ENCODE peak calls at places on chromosomes 5 and 9, in nine cellular contexts. One of them, this sample, is unnamed. For H3K4me1, the result is how much of the 10 kb centered on the place peaks cover.

GRCh38 chr5:50694027-50694590 is 27.7 kb downstream of the PARP8 start:
- DNase-seq in K562: no peak
- DNase-seq in gastrocnemius medialis: no peak
- DNase-seq in lower lobe of right lung: no peak
- DNase-seq in body of pancreas: peak
- DNase-seq in heart right ventricle: no peak
- DNase-seq in right atrium auricular region: no peak
- DNase-seq in esophagus squamous epithelium: no peak
- DNase-seq in HCT116: no peak
- DNase-seq in this sample: no peak

GRCh38 chr5:50667079-50667652 is 729 bp downstream of the PARP8 start:
- DNase-seq in K562: no peak
- DNase-seq in heart right ventricle: peak
- DNase-seq in HCT116: no peak
- DNase-seq in lower lobe of right lung: peak
- DNase-seq in right atrium auricular region: peak
- DNase-seq in body of pancreas: peak
- DNase-seq in gastrocnemius medialis: no peak
- DNase-seq in esophagus squamous epithelium: no peak
- DNase-seq in this sample: peak

GRCh38 chr5:168747987-168748777 is 169.0 kb upstream of the PANK3 start:
- DNase-seq in HCT116: peak
- DNase-seq in esophagus squamous epithelium: no peak
- DNase-seq in right atrium auricular region: no peak
- DNase-seq in gastrocnemius medialis: no peak
- DNase-seq in heart right ventricle: peak
- DNase-seq in body of pancreas: peak
- DNase-seq in lower lobe of right lung: peak
- DNase-seq in K562: peak
- DNase-seq in this sample: no peak

GRCh38 chr5:123089572-123089970 is 530 bp downstream of the PRDM6 start:
- DNase-seq in gastrocnemius medialis: no peak
- DNase-seq in heart right ventricle: no peak
- DNase-seq in body of pancreas: no peak
- DNase-seq in lower lobe of right lung: no peak
- DNase-seq in K562: no peak
- DNase-seq in right atrium auricular region: no peak
- DNase-seq in HCT116: no peak
- DNase-seq in esophagus squamous epithelium: no peak
- DNase-seq in this sample: no peak

GRCh38 chr9:88403340-88403739 is 15.1 kb downstream of the SPIN1 start:
- DNase-seq in heart right ventricle: no peak
- DNase-seq in body of pancreas: no peak
- DNase-seq in gastrocnemius medialis: no peak
- DNase-seq in HCT116: no peak
- DNase-seq in esophagus squamous epithelium: no peak
- DNase-seq in lower lobe of right lung: no peak
- DNase-seq in K562: no peak
- DNase-seq in right atrium auricular region: no peak
- DNase-seq in this sample: no peak

GRCh38 chr9:38134578-38134977 is 65.6 kb upstream of the SHB start:
- DNase-seq in gastrocnemius medialis: no peak
- DNase-seq in body of pancreas: no peak
- DNase-seq in K562: no peak
- DNase-seq in heart right ventricle: no peak
- DNase-seq in right atrium auricular region: no peak
- DNase-seq in esophagus squamous epithelium: no peak
- DNase-seq in HCT116: no peak
- DNase-seq in lower lobe of right lung: no peak
- DNase-seq in this sample: no peak

GRCh38 chr9:104553261-104553660 is 15.7 kb upstream of the OR13C8 start:
- DNase-seq in HCT116: no peak
- DNase-seq in K562: no peak
- DNase-seq in right atrium auricular region: no peak
- DNase-seq in lower lobe of right lung: no peak
- DNase-seq in body of pancreas: no peak
- DNase-seq in gastrocnemius medialis: no peak
- DNase-seq in esophagus squamous epithelium: no peak
- DNase-seq in heart right ventricle: no peak
- DNase-seq in this sample: no peak

GRCh38 chr9:92328225-92328624 is 2.5 kb downstream of the CENPP start:
- DNase-seq in K562: no peak
- DNase-seq in heart right ventricle: no peak
- DNase-seq in esophagus squamous epithelium: no peak
- DNase-seq in HCT116: peak
- DNase-seq in body of pancreas: no peak
- DNase-seq in lower lobe of right lung: no peak
- DNase-seq in gastrocnemius medialis: no peak
- DNase-seq in right atrium auricular region: no peak
- DNase-seq in this sample: no peak

GRCh38 chr5:57215629-57216195 is 41.9 kb downstream of the GPBP1 start:
- DNase-seq in gastrocnemius medialis: no peak
- DNase-seq in heart right ventricle: no peak
- DNase-seq in K562: no peak
- DNase-seq in lower lobe of right lung: no peak
- DNase-seq in body of pancreas: no peak
- DNase-seq in HCT116: no peak
- DNase-seq in esophagus squamous epithelium: no peak
- DNase-seq in right atrium auricular region: no peak
- DNase-seq in this sample: no peak

GRCh38 chr5:995318-995717 is 13.3 kb upstream of the NKD2 start:
- DNase-seq in K562: no peak
- DNase-seq in heart right ventricle: no peak
- DNase-seq in lower lobe of right lung: no peak
- DNase-seq in right atrium auricular region: peak
- DNase-seq in esophagus squamous epithelium: no peak
- DNase-seq in body of pancreas: no peak
- DNase-seq in HCT116: no peak
- DNase-seq in gastrocnemius medialis: no peak
- DNase-seq in this sample: peak

GRCh38 chr5:78544531-78545200 is 103.9 kb downstream of the LHFPL2 start:
- DNase-seq in heart right ventricle: no peak
- DNase-seq in esophagus squamous epithelium: no peak
- DNase-seq in gastrocnemius medialis: no peak
- DNase-seq in K562: peak
- DNase-seq in body of pancreas: no peak
- DNase-seq in lower lobe of right lung: no peak
- DNase-seq in HCT116: no peak
- DNase-seq in right atrium auricular region: peak
- DNase-seq in this sample: no peak

GRCh38 chr5:149500922-149501582 is 50.2 kb downstream of the CSNK1A1 start:
- DNase-seq in lower lobe of right lung: no peak
- DNase-seq in esophagus squamous epithelium: no peak
- DNase-seq in K562: no peak
- DNase-seq in right atrium auricular region: no peak
- DNase-seq in heart right ventricle: no peak
- DNase-seq in body of pancreas: no peak
- DNase-seq in gastrocnemius medialis: no peak
- DNase-seq in HCT116: no peak
- DNase-seq in this sample: no peak

GRCh38 chr9:123637940-123638634 is 282.1 kb downstream of the CRB2 start:
- DNase-seq in K562: no peak
- DNase-seq in right atrium auricular region: no peak
- DNase-seq in esophagus squamous epithelium: no peak
- DNase-seq in lower lobe of right lung: no peak
- DNase-seq in HCT116: no peak
- DNase-seq in heart right ventricle: no peak
- DNase-seq in gastrocnemius medialis: no peak
- DNase-seq in body of pancreas: no peak
- DNase-seq in this sample: no peak

GRCh38 chr9:9483175-9483574 is 1129.6 kb downstream of the PTPRD start:
- DNase-seq in HCT116: no peak
- DNase-seq in right atrium auricular region: no peak
- DNase-seq in K562: no peak
- DNase-seq in body of pancreas: no peak
- DNase-seq in gastrocnemius medialis: no peak
- DNase-seq in esophagus squamous epithelium: no peak
- DNase-seq in heart right ventricle: no peak
- DNase-seq in lower lobe of right lung: no peak
- DNase-seq in this sample: no peak

GRCh38 chr5:134018154-134018985 is 13.6 kb upstream of the VDAC1 start:
- DNase-seq in heart right ventricle: no peak
- DNase-seq in lower lobe of right lung: no peak
- DNase-seq in HCT116: no peak
- DNase-seq in K562: no peak
- DNase-seq in right atrium auricular region: no peak
- DNase-seq in esophagus squamous epithelium: no peak
- DNase-seq in body of pancreas: peak
- DNase-seq in gastrocnemius medialis: no peak
- DNase-seq in this sample: peak

DNA sequence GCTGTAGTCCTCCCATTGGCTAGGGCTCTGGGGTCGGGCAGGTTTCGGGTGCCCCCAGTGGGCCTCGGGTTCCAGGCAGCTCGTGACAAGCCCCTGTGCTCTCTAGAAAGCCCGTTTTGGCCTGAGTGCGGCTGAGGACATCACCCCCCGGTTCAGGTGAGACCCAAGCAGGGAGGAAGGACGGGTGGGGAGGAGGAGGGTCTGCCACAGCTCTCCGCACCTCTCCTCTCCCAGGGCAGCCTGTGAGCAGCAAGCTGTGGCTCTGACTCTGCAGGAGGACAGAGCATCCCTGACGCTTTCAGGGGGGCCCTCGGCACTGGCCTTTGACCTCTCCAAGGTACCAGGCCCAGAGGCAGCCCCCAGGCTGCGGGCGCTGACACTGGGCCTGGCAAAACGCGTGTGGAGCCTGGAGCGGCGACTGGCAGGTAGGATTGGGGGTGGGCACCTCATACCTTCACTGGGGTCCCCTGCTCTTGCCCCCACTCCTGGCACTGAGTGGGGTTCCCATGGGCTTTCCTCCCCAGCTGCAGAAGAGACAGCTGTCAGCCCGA is 672 bp downstream of the PAXX start:
- DNase-seq in right atrium auricular region: no peak
- DNase-seq in gastrocnemius medialis: no peak
- DNase-seq in lower lobe of right lung: no peak
- DNase-seq in body of pancreas: no peak
- DNase-seq in HCT116: no peak
- DNase-seq in K562: no peak
- DNase-seq in esophagus squamous epithelium: no peak
- DNase-seq in heart right ventricle: no peak
- DNase-seq in this sample: no peak
- H3K27ac ChIP-seq in right atrium auricular region: peak
- H3K27ac ChIP-seq in gastrocnemius medialis: peak
- H3K27ac ChIP-seq in lower lobe of right lung: peak
- H3K27ac ChIP-seq in body of pancreas: no peak
- H3K27ac ChIP-seq in HCT116: peak
- H3K27ac ChIP-seq in K562: peak
- H3K27ac ChIP-seq in esophagus squamous epithelium: peak
- H3K27ac ChIP-seq in heart right ventricle: peak
- H3K27ac ChIP-seq in this sample: peak

DNA sequence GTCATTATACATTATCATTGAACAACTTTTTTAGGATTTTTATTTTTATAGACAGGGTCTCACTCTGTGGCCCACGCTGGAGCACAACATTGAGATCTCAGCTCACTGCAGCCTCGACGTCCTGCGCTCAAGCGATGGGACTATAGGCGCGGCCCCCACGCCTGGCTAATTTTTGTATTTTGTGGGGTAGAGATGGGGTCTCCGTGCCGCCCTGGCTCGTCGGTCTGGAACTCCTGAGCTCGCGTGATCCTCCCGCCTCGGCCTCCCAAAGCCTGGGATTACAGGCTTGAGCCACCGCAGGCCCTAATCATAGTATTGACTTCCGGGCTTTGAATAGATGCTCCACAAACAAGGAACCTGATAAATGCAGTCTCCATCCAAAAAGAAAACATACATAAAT is 1.4 kb upstream of the EDF1 start:
- DNase-seq in HCT116: no peak
- DNase-seq in lower lobe of right lung: no peak
- DNase-seq in esophagus squamous epithelium: no peak
- DNase-seq in body of pancreas: no peak
- DNase-seq in right atrium auricular region: no peak
- DNase-seq in heart right ventricle: no peak
- DNase-seq in K562: no peak
- DNase-seq in gastrocnemius medialis: no peak
- DNase-seq in this sample: no peak
- H3K4me3 ChIP-seq in HCT116: peak
- H3K4me3 ChIP-seq in lower lobe of right lung: peak
- H3K4me3 ChIP-seq in esophagus squamous epithelium: no peak
- H3K4me3 ChIP-seq in body of pancreas: no peak
- H3K4me3 ChIP-seq in right atrium auricular region: no peak
- H3K4me3 ChIP-seq in heart right ventricle: peak
- H3K4me3 ChIP-seq in K562: peak
- H3K4me3 ChIP-seq in gastrocnemius medialis: no peak
- H3K4me3 ChIP-seq in this sample: peak

DNA sequence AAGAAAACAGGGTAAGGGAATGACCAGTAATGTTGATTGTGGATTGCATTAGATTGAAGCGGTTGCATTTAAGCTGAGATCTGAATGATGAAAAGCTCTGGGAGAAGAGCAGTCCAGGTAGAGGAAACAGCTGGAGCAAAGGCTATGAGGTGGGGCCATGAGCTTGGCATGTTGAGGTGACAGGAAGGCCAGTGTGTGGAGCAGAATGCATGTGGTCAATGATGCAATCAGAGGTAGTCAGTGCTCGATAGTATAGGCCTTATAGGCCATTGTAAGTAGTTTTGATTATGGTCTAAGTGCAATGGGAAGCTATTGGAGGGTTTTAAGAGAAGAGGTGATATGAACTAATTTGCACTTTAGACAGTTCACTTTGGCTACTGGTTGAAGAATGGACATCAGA is 270.4 kb downstream of the ARHGAP26 start:
- DNase-seq in HCT116: no peak
- DNase-seq in esophagus squamous epithelium: no peak
- DNase-seq in right atrium auricular region: no peak
- DNase-seq in lower lobe of right lung: no peak
- DNase-seq in heart right ventricle: no peak
- DNase-seq in body of pancreas: no peak
- DNase-seq in gastrocnemius medialis: no peak
- DNase-seq in K562: no peak
- DNase-seq in this sample: no peak
- H3K4me1 ChIP-seq in HCT116: under half
- H3K4me1 ChIP-seq in esophagus squamous epithelium: under half
- H3K4me1 ChIP-seq in right atrium auricular region: under half
- H3K4me1 ChIP-seq in lower lobe of right lung: under half
- H3K4me1 ChIP-seq in heart right ventricle: under half
- H3K4me1 ChIP-seq in body of pancreas: under half
- H3K4me1 ChIP-seq in gastrocnemius medialis: under half
- H3K4me1 ChIP-seq in K562: under half
- H3K4me1 ChIP-seq in this sample: under half

DNA sequence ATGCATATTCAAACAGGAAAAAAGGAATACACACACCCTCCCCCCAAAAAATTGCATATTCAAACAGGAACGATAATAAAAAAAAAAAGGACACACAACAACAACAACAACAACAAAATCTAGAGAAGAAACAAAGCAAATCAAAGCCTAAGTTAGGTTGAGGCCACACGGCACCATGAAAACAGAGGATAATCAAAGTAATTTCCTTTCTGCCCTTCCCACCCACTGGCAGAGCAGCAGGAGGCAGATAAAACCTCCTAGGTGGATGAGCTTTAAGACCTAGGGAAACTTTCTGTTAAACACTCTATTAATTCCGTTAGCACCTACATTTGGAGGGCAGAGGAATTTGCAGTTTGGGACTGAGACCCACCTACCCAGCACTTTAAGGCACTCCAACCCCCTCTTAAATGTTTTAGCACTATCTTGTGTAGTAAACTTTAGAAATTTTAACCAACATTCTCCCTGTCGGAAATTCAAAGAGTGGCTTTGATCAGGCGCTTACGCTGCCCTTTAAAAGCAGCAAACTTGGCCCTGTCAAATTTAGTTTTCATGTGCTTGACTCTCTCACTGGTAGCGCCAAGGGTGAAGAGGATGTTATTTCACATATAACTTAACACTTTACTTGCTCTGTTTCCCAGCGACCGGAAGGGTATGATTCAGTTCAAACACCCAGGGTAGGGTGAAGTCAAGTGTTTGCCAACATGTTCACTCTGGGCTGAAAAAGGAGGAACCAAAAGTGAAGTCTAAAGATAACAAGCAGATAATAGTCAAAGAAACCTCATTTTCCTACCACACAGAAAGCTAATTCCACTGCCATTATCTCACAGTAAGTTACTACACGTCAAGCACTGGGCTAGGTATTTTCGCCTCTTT is 9.2 kb downstream of the ENC1 start:
- DNase-seq in HCT116: no peak
- DNase-seq in lower lobe of right lung: no peak
- DNase-seq in esophagus squamous epithelium: no peak
- DNase-seq in heart right ventricle: no peak
- DNase-seq in gastrocnemius medialis: no peak
- DNase-seq in right atrium auricular region: no peak
- DNase-seq in body of pancreas: no peak
- DNase-seq in K562: no peak
- DNase-seq in this sample: no peak
- H3K27ac ChIP-seq in HCT116: peak
- H3K27ac ChIP-seq in lower lobe of right lung: peak
- H3K27ac ChIP-seq in esophagus squamous epithelium: peak
- H3K27ac ChIP-seq in heart right ventricle: peak
- H3K27ac ChIP-seq in gastrocnemius medialis: no peak
- H3K27ac ChIP-seq in right atrium auricular region: peak
- H3K27ac ChIP-seq in body of pancreas: no peak
- H3K27ac ChIP-seq in K562: no peak
- H3K27ac ChIP-seq in this sample: no peak